ENCODE peak calls at places on chromosomes 4 and X, in nine cellular contexts. One of them, this sample, is unnamed.

GRCh38 chr4:7987148-7987989 is 47.7 kb upstream of the AFAP1 start:
- ATAC-seq in activated CD8-positive, alpha-beta memory T cell treated with anti-CD3 and anti-CD28 coated beads, Interleukin-2, amount 10 ng/mL, durations not matched to agents 7 days and 5 days: peak
- ATAC-seq in stimulated activated naive CD8-positive, alpha-beta T cell treated with anti-CD3 and anti-CD28 coated beads, Interleukin-15, Interleukin-2, amounts not matched to agents 100 U/mL and 50 U/mL, for 24 hours: peak
- ATAC-seq in activated CD4-positive, alpha-beta T cell treated with anti-CD3 and anti-CD28 coated beads for 36 hours: peak
- ATAC-seq in aorta: peak
- ATAC-seq in activated naive CD4-positive, alpha-beta T cell treated with anti-CD3 and anti-CD28 coated beads, Interleukin-2, amount 50 U/mL, for 72 hours: peak
- ATAC-seq in activated CD8-positive, alpha-beta T cell treated with anti-CD3 and anti-CD28 coated beads for 36 hours: peak
- ATAC-seq in central memory CD8-positive, alpha-beta T cell: peak
- ATAC-seq in naive thymus-derived CD4-positive, alpha-beta T cell: peak
- ATAC-seq in this sample: peak

GRCh38 chr4:3485011-3485881 is 22.1 kb downstream of the DOK7 start:
- ATAC-seq in central memory CD8-positive, alpha-beta T cell: peak
- ATAC-seq in stimulated activated naive CD8-positive, alpha-beta T cell treated with anti-CD3 and anti-CD28 coated beads, Interleukin-15, Interleukin-2, amounts not matched to agents 100 U/mL and 50 U/mL, for 24 hours: no peak
- ATAC-seq in aorta: no peak
- ATAC-seq in activated naive CD4-positive, alpha-beta T cell treated with anti-CD3 and anti-CD28 coated beads, Interleukin-2, amount 50 U/mL, for 72 hours: no peak
- ATAC-seq in activated CD8-positive, alpha-beta T cell treated with anti-CD3 and anti-CD28 coated beads for 36 hours: no peak
- ATAC-seq in naive thymus-derived CD4-positive, alpha-beta T cell: peak
- ATAC-seq in activated CD4-positive, alpha-beta T cell treated with anti-CD3 and anti-CD28 coated beads for 36 hours: no peak
- ATAC-seq in activated CD8-positive, alpha-beta memory T cell treated with anti-CD3 and anti-CD28 coated beads, Interleukin-2, amount 10 ng/mL, durations not matched to agents 7 days and 5 days: no peak
- ATAC-seq in this sample: no peak

GRCh38 chrX:2351321-2351720 is 149.5 kb downstream of the DHRSX start:
- ATAC-seq in stimulated activated naive CD8-positive, alpha-beta T cell treated with anti-CD3 and anti-CD28 coated beads, Interleukin-15, Interleukin-2, amounts not matched to agents 100 U/mL and 50 U/mL, for 24 hours: no peak
- ATAC-seq in naive thymus-derived CD4-positive, alpha-beta T cell: no peak
- ATAC-seq in activated CD8-positive, alpha-beta T cell treated with anti-CD3 and anti-CD28 coated beads for 36 hours: no peak
- ATAC-seq in aorta: peak
- ATAC-seq in activated CD8-positive, alpha-beta memory T cell treated with anti-CD3 and anti-CD28 coated beads, Interleukin-2, amount 10 ng/mL, durations not matched to agents 7 days and 5 days: no peak
- ATAC-seq in central memory CD8-positive, alpha-beta T cell: no peak
- ATAC-seq in activated naive CD4-positive, alpha-beta T cell treated with anti-CD3 and anti-CD28 coated beads, Interleukin-2, amount 50 U/mL, for 72 hours: no peak
- ATAC-seq in activated CD4-positive, alpha-beta T cell treated with anti-CD3 and anti-CD28 coated beads for 36 hours: no peak
- ATAC-seq in this sample: peak

GRCh38 chrX:7076245-7076661 is 71.3 kb upstream of the STS start:
- ATAC-seq in activated naive CD4-positive, alpha-beta T cell treated with anti-CD3 and anti-CD28 coated beads, Interleukin-2, amount 50 U/mL, for 72 hours: no peak
- ATAC-seq in central memory CD8-positive, alpha-beta T cell: no peak
- ATAC-seq in stimulated activated naive CD8-positive, alpha-beta T cell treated with anti-CD3 and anti-CD28 coated beads, Interleukin-15, Interleukin-2, amounts not matched to agents 100 U/mL and 50 U/mL, for 24 hours: no peak
- ATAC-seq in activated CD8-positive, alpha-beta memory T cell treated with anti-CD3 and anti-CD28 coated beads, Interleukin-2, amount 10 ng/mL, durations not matched to agents 7 days and 5 days: no peak
- ATAC-seq in activated CD4-positive, alpha-beta T cell treated with anti-CD3 and anti-CD28 coated beads for 36 hours: no peak
- ATAC-seq in activated CD8-positive, alpha-beta T cell treated with anti-CD3 and anti-CD28 coated beads for 36 hours: no peak
- ATAC-seq in aorta: no peak
- ATAC-seq in naive thymus-derived CD4-positive, alpha-beta T cell: no peak
- ATAC-seq in this sample: no peak

GRCh38 chr4:111937368-111937767 is 207.9 kb upstream of the FAM241A start:
- ATAC-seq in activated CD8-positive, alpha-beta memory T cell treated with anti-CD3 and anti-CD28 coated beads, Interleukin-2, amount 10 ng/mL, durations not matched to agents 7 days and 5 days: no peak
- ATAC-seq in stimulated activated naive CD8-positive, alpha-beta T cell treated with anti-CD3 and anti-CD28 coated beads, Interleukin-15, Interleukin-2, amounts not matched to agents 100 U/mL and 50 U/mL, for 24 hours: no peak
- ATAC-seq in activated CD4-positive, alpha-beta T cell treated with anti-CD3 and anti-CD28 coated beads for 36 hours: no peak
- ATAC-seq in aorta: no peak
- ATAC-seq in activated CD8-positive, alpha-beta T cell treated with anti-CD3 and anti-CD28 coated beads for 36 hours: no peak
- ATAC-seq in central memory CD8-positive, alpha-beta T cell: no peak
- ATAC-seq in activated naive CD4-positive, alpha-beta T cell treated with anti-CD3 and anti-CD28 coated beads, Interleukin-2, amount 50 U/mL, for 72 hours: no peak
- ATAC-seq in naive thymus-derived CD4-positive, alpha-beta T cell: no peak
- ATAC-seq in this sample: no peak

GRCh38 chr4:57043304-57044251 is 64.9 kb downstream of the POLR2B start:
- ATAC-seq in activated CD8-positive, alpha-beta memory T cell treated with anti-CD3 and anti-CD28 coated beads, Interleukin-2, amount 10 ng/mL, durations not matched to agents 7 days and 5 days: no peak
- ATAC-seq in stimulated activated naive CD8-positive, alpha-beta T cell treated with anti-CD3 and anti-CD28 coated beads, Interleukin-15, Interleukin-2, amounts not matched to agents 100 U/mL and 50 U/mL, for 24 hours: no peak
- ATAC-seq in aorta: peak
- ATAC-seq in central memory CD8-positive, alpha-beta T cell: no peak
- ATAC-seq in activated CD4-positive, alpha-beta T cell treated with anti-CD3 and anti-CD28 coated beads for 36 hours: no peak
- ATAC-seq in activated CD8-positive, alpha-beta T cell treated with anti-CD3 and anti-CD28 coated beads for 36 hours: no peak
- ATAC-seq in naive thymus-derived CD4-positive, alpha-beta T cell: no peak
- ATAC-seq in activated naive CD4-positive, alpha-beta T cell treated with anti-CD3 and anti-CD28 coated beads, Interleukin-2, amount 50 U/mL, for 72 hours: no peak
- ATAC-seq in this sample: no peak

GRCh38 chrX:54482839-54483593 is 13.0 kb downstream of the FGD1 start:
- ATAC-seq in naive thymus-derived CD4-positive, alpha-beta T cell: no peak
- ATAC-seq in aorta: peak
- ATAC-seq in activated CD8-positive, alpha-beta memory T cell treated with anti-CD3 and anti-CD28 coated beads, Interleukin-2, amount 10 ng/mL, durations not matched to agents 7 days and 5 days: no peak
- ATAC-seq in central memory CD8-positive, alpha-beta T cell: no peak
- ATAC-seq in activated naive CD4-positive, alpha-beta T cell treated with anti-CD3 and anti-CD28 coated beads, Interleukin-2, amount 50 U/mL, for 72 hours: no peak
- ATAC-seq in activated CD4-positive, alpha-beta T cell treated with anti-CD3 and anti-CD28 coated beads for 36 hours: no peak
- ATAC-seq in stimulated activated naive CD8-positive, alpha-beta T cell treated with anti-CD3 and anti-CD28 coated beads, Interleukin-15, Interleukin-2, amounts not matched to agents 100 U/mL and 50 U/mL, for 24 hours: no peak
- ATAC-seq in activated CD8-positive, alpha-beta T cell treated with anti-CD3 and anti-CD28 coated beads for 36 hours: no peak
- ATAC-seq in this sample: no peak

GRCh38 chrX:134542485-134542884 is 82.5 kb downstream of the HPRT1 start:
- ATAC-seq in stimulated activated naive CD8-positive, alpha-beta T cell treated with anti-CD3 and anti-CD28 coated beads, Interleukin-15, Interleukin-2, amounts not matched to agents 100 U/mL and 50 U/mL, for 24 hours: no peak
- ATAC-seq in central memory CD8-positive, alpha-beta T cell: no peak
- ATAC-seq in naive thymus-derived CD4-positive, alpha-beta T cell: no peak
- ATAC-seq in activated naive CD4-positive, alpha-beta T cell treated with anti-CD3 and anti-CD28 coated beads, Interleukin-2, amount 50 U/mL, for 72 hours: no peak
- ATAC-seq in activated CD4-positive, alpha-beta T cell treated with anti-CD3 and anti-CD28 coated beads for 36 hours: no peak
- ATAC-seq in aorta: no peak
- ATAC-seq in activated CD8-positive, alpha-beta T cell treated with anti-CD3 and anti-CD28 coated beads for 36 hours: peak
- ATAC-seq in activated CD8-positive, alpha-beta memory T cell treated with anti-CD3 and anti-CD28 coated beads, Interleukin-2, amount 10 ng/mL, durations not matched to agents 7 days and 5 days: no peak
- ATAC-seq in this sample: no peak

GRCh38 chr4:108166441-108167315 is 2.1 kb downstream of the LEF1 start:
- ATAC-seq in activated naive CD4-positive, alpha-beta T cell treated with anti-CD3 and anti-CD28 coated beads, Interleukin-2, amount 50 U/mL, for 72 hours: peak
- ATAC-seq in naive thymus-derived CD4-positive, alpha-beta T cell: peak
- ATAC-seq in central memory CD8-positive, alpha-beta T cell: peak
- ATAC-seq in activated CD4-positive, alpha-beta T cell treated with anti-CD3 and anti-CD28 coated beads for 36 hours: peak
- ATAC-seq in activated CD8-positive, alpha-beta memory T cell treated with anti-CD3 and anti-CD28 coated beads, Interleukin-2, amount 10 ng/mL, durations not matched to agents 7 days and 5 days: peak
- ATAC-seq in aorta: no peak
- ATAC-seq in stimulated activated naive CD8-positive, alpha-beta T cell treated with anti-CD3 and anti-CD28 coated beads, Interleukin-15, Interleukin-2, amounts not matched to agents 100 U/mL and 50 U/mL, for 24 hours: peak
- ATAC-seq in activated CD8-positive, alpha-beta T cell treated with anti-CD3 and anti-CD28 coated beads for 36 hours: peak
- ATAC-seq in this sample: peak